ENCODE peak calls at places on chromosomes 6 and 20, in nine cellular contexts. One of them, this sample, is unnamed.

GRCh38 chr20:38982291-38982690 is 20.1 kb downstream of the DHX35 start:
- DNase-seq in mesothelial cell of epicardium: no peak
- DNase-seq in H9: no peak
- DNase-seq in pancreas: no peak
- DNase-seq in ovary: no peak
- DNase-seq in nephron progenitor cell: no peak
- DNase-seq in HCT116: no peak
- DNase-seq in AG09319: no peak
- DNase-seq in AG04449: no peak
- DNase-seq in this sample: no peak

GRCh38 chr6:94417364-94417763 is 998.0 kb upstream of the EPHA7 start:
- DNase-seq in AG09319: no peak
- DNase-seq in H9: no peak
- DNase-seq in mesothelial cell of epicardium: no peak
- DNase-seq in HCT116: no peak
- DNase-seq in nephron progenitor cell: no peak
- DNase-seq in ovary: no peak
- DNase-seq in AG04449: no peak
- DNase-seq in pancreas: no peak
- DNase-seq in this sample: no peak

GRCh38 chr6:164347455-164347854 is 932.9 kb downstream of the QKI start:
- DNase-seq in ovary: no peak
- DNase-seq in pancreas: no peak
- DNase-seq in mesothelial cell of epicardium: no peak
- DNase-seq in AG09319: no peak
- DNase-seq in AG04449: no peak
- DNase-seq in nephron progenitor cell: no peak
- DNase-seq in H9: no peak
- DNase-seq in HCT116: no peak
- DNase-seq in this sample: no peak

GRCh38 chr6:134453792-134454510 is 136.0 kb upstream of the SGK1 start:
- DNase-seq in nephron progenitor cell: no peak
- DNase-seq in pancreas: no peak
- DNase-seq in AG04449: no peak
- DNase-seq in H9: no peak
- DNase-seq in ovary: no peak
- DNase-seq in HCT116: no peak
- DNase-seq in AG09319: no peak
- DNase-seq in mesothelial cell of epicardium: no peak
- DNase-seq in this sample: no peak

GRCh38 chr20:63090682-63091571 is 84.2 kb upstream of the BHLHE23 start:
- DNase-seq in pancreas: peak
- DNase-seq in nephron progenitor cell: peak
- DNase-seq in AG04449: no peak
- DNase-seq in AG09319: no peak
- DNase-seq in HCT116: no peak
- DNase-seq in mesothelial cell of epicardium: no peak
- DNase-seq in H9: peak
- DNase-seq in ovary: no peak
- DNase-seq in this sample: no peak

GRCh38 chr6:3601570-3601969 is 144.7 kb upstream of the SLC22A23 start:
- DNase-seq in ovary: no peak
- DNase-seq in AG09319: no peak
- DNase-seq in HCT116: no peak
- DNase-seq in H9: no peak
- DNase-seq in AG04449: no peak
- DNase-seq in mesothelial cell of epicardium: no peak
- DNase-seq in nephron progenitor cell: no peak
- DNase-seq in pancreas: no peak
- DNase-seq in this sample: no peak

GRCh38 chr6:11770546-11771466 is 7.8 kb downstream of the ADTRP start:
- DNase-seq in mesothelial cell of epicardium: peak
- DNase-seq in HCT116: peak
- DNase-seq in ovary: peak
- DNase-seq in AG09319: peak
- DNase-seq in H9: peak
- DNase-seq in nephron progenitor cell: peak
- DNase-seq in pancreas: no peak
- DNase-seq in AG04449: peak
- DNase-seq in this sample: no peak

GRCh38 chr6:157650801-157651200 is 172.2 kb upstream of the SNX9 start:
- DNase-seq in mesothelial cell of epicardium: no peak
- DNase-seq in HCT116: no peak
- DNase-seq in ovary: no peak
- DNase-seq in pancreas: no peak
- DNase-seq in nephron progenitor cell: no peak
- DNase-seq in H9: no peak
- DNase-seq in AG04449: no peak
- DNase-seq in AG09319: no peak
- DNase-seq in this sample: no peak

GRCh38 chr20:53201588-53201987 is 229.4 kb downstream of the TSHZ2 start:
- DNase-seq in nephron progenitor cell: no peak
- DNase-seq in mesothelial cell of epicardium: no peak
- DNase-seq in pancreas: no peak
- DNase-seq in ovary: no peak
- DNase-seq in H9: no peak
- DNase-seq in AG04449: no peak
- DNase-seq in AG09319: no peak
- DNase-seq in HCT116: no peak
- DNase-seq in this sample: no peak

GRCh38 chr20:53194891-53195290 is 222.7 kb downstream of the TSHZ2 start:
- DNase-seq in AG09319: no peak
- DNase-seq in pancreas: no peak
- DNase-seq in nephron progenitor cell: no peak
- DNase-seq in AG04449: no peak
- DNase-seq in mesothelial cell of epicardium: no peak
- DNase-seq in ovary: no peak
- DNase-seq in HCT116: no peak
- DNase-seq in H9: no peak
- DNase-seq in this sample: no peak

GRCh38 chr20:53191957-53192356 is 219.8 kb downstream of the TSHZ2 start:
- DNase-seq in mesothelial cell of epicardium: no peak
- DNase-seq in H9: no peak
- DNase-seq in pancreas: no peak
- DNase-seq in nephron progenitor cell: no peak
- DNase-seq in HCT116: no peak
- DNase-seq in AG04449: no peak
- DNase-seq in ovary: no peak
- DNase-seq in AG09319: no peak
- DNase-seq in this sample: no peak

GRCh38 chr20:53194310-53194709 is 222.2 kb downstream of the TSHZ2 start:
- DNase-seq in ovary: no peak
- DNase-seq in H9: no peak
- DNase-seq in nephron progenitor cell: no peak
- DNase-seq in pancreas: no peak
- DNase-seq in mesothelial cell of epicardium: no peak
- DNase-seq in AG09319: no peak
- DNase-seq in AG04449: no peak
- DNase-seq in HCT116: no peak
- DNase-seq in this sample: no peak

DNA sequence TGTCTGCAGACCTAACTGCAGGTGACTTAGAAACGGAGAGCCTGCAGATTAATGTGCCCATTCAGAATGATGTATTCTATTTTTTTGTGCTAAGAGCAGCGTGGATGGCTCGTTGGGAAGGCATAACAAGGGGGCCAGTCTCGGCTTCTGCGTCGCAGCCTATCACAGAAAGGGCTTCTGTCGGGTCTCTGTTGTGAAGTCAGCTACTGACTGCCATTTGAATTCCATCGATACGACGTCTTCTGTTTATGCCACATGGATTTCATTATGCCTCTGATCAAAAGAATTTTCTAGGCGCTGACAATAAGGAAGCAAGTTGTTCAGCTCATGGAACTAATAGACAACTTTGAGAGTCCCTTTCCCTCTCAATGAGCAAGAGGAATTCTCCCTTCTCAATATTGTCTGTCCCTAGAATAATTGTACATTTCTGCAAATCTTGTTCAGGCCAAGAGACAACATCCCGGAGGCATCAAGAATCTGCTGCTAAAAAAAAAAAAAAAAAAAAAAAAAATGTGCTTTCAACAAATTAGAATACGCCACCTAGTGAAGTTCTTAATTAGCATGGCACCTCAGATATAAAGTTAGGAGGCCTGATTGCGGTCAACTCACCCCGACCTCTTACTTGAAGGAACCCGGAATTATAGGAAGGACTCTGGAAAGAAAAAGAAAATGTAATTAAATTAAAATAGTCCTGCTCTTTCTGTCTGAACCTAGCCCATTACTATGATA is 223.9 kb downstream of the TSHZ2 start:
- DNase-seq in mesothelial cell of epicardium: peak
- DNase-seq in nephron progenitor cell: no peak
- DNase-seq in AG04449: no peak
- DNase-seq in HCT116: no peak
- DNase-seq in H9: no peak
- DNase-seq in AG09319: no peak
- DNase-seq in pancreas: no peak
- DNase-seq in ovary: no peak
- DNase-seq in this sample: no peak
- TF ChIP-seq CTCF in mesothelial cell of epicardium: no peak
- TF ChIP-seq CTCF in nephron progenitor cell: no peak
- TF ChIP-seq CTCF in AG04449: no peak
- TF ChIP-seq CTCF in HCT116: no peak
- TF ChIP-seq CTCF in H9: no peak
- TF ChIP-seq CTCF in AG09319: no peak
- TF ChIP-seq CTCF in pancreas: no peak
- TF ChIP-seq CTCF in ovary: no peak
- TF ChIP-seq CTCF in this sample: no peak

DNA sequence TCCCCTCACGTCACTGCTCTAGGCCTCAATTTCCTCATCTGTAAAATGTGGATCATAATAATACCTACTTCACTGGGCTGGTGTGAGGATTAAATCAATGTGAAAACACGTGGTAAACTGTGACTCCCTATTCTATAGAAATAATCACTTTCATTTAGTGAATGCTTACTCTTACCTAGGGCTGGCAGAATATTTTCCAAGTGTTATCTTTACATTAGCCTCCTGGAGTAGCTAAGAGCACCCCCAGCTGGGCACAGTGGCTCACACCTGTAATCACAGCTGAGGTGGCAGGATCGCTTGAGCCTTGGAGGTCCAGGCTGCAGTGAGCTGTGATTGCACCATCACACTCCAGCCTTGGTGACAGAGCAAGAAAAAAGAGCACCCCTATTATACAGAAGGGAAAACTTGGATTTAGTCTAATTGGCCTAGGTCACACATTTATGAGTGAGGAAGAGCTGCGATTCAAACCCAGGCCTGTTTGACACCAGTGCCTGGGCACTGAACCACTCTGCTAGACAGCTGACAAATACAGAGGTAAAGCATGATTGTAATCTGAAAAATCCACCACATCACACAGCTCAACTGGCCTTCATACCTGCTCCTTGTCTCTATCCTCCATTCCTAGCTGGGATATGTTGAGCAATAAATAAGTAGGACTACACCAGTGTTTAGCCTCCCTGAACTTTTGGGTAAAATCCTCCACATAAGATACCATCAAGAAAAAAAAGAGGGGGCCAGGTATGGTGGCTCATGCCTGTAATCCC is 1.4 kb upstream of the SNTA1 start:
- DNase-seq in AG04449: no peak
- DNase-seq in H9: peak
- DNase-seq in mesothelial cell of epicardium: no peak
- DNase-seq in ovary: no peak
- DNase-seq in AG09319: no peak
- DNase-seq in HCT116: no peak
- DNase-seq in pancreas: no peak
- DNase-seq in nephron progenitor cell: no peak
- DNase-seq in this sample: no peak
- TF ChIP-seq CTCF in AG04449: no peak
- TF ChIP-seq CTCF in H9: peak
- TF ChIP-seq CTCF in mesothelial cell of epicardium: no peak
- TF ChIP-seq CTCF in ovary: no peak
- TF ChIP-seq CTCF in AG09319: peak
- TF ChIP-seq CTCF in HCT116: peak
- TF ChIP-seq CTCF in pancreas: no peak
- TF ChIP-seq CTCF in nephron progenitor cell: no peak
- TF ChIP-seq CTCF in this sample: peak

DNA sequence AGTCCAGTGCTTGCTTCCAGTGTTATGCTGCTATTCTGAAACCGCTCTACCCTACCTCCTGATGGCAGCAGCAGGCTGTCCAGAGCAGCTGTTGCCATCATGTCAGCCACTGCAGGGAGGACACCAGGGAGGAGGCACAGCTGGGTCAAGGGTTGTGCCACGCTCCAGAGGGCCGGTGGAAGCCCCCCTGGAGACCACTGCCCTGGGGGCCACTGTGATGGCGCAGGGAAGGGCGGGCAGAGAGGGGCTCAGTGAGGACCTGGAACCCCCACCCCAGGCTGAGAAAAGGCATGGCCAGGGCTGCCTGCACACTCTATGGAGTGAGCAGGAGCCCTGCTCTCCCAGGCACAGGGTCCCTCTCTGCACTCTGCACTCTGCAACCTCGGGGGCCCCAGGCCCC is 271.3 kb upstream of the BTBD3 start:
- DNase-seq in nephron progenitor cell: peak
- DNase-seq in AG04449: no peak
- DNase-seq in pancreas: no peak
- DNase-seq in ovary: no peak
- DNase-seq in mesothelial cell of epicardium: no peak
- DNase-seq in AG09319: no peak
- DNase-seq in HCT116: no peak
- DNase-seq in H9: peak
- DNase-seq in this sample: no peak
- TF ChIP-seq CTCF in nephron progenitor cell: no peak
- TF ChIP-seq CTCF in AG04449: no peak
- TF ChIP-seq CTCF in pancreas: no peak
- TF ChIP-seq CTCF in ovary: no peak
- TF ChIP-seq CTCF in mesothelial cell of epicardium: no peak
- TF ChIP-seq CTCF in AG09319: no peak
- TF ChIP-seq CTCF in HCT116: no peak
- TF ChIP-seq CTCF in H9: peak
- TF ChIP-seq CTCF in this sample: no peak

GRCh38 chr6:42403415-42403814 is 48.3 kb downstream of the TRERF1 start:
- DNase-seq in AG04449: no peak
- DNase-seq in H9: no peak
- DNase-seq in nephron progenitor cell: no peak
- DNase-seq in HCT116: no peak
- DNase-seq in AG09319: no peak
- DNase-seq in pancreas: no peak
- DNase-seq in ovary: no peak
- DNase-seq in mesothelial cell of epicardium: no peak
- DNase-seq in this sample: no peak
- TF ChIP-seq CTCF in AG04449: no peak
- TF ChIP-seq CTCF in H9: peak
- TF ChIP-seq CTCF in nephron progenitor cell: no peak
- TF ChIP-seq CTCF in HCT116: peak
- TF ChIP-seq CTCF in AG09319: no peak
- TF ChIP-seq CTCF in pancreas: no peak
- TF ChIP-seq CTCF in ovary: no peak
- TF ChIP-seq CTCF in mesothelial cell of epicardium: no peak
- TF ChIP-seq CTCF in this sample: no peak

This sample was measured in GM13977.